ENCODE peak calls at places on chromosome 3, in eight cellular contexts. J is BJ; Y is spleen; X is GM06990; S is kidney epithelial cell; D is psoas muscle; L is CD8-positive, alpha-beta T cell; M is stomach. Z is an unnamed sample.
A peak's percentile ranks its signal among the peaks of the same experiment; 100 is the strongest.

GRCh38 chr3:127038476-127038875 is 55.6 kb downstream of the PLXNA1 start:
- DNase-seq in J (no peak), Y (no peak), X (no peak), S (no peak), D (peak; percentile 41), L (no peak), M (no peak), Z (no peak)

GRCh38 chr3:50210510-50211367 is 5.7 kb downstream of the SLC38A3 start:
- DNase-seq in J (no peak), Y (no peak), X (no peak), S (no peak), D (no peak), L (peak; percentile 13), M (no peak), Z (no peak)

GRCh38 chr3:61736506-61736905 is 175.1 kb downstream of the PTPRG start:
- DNase-seq in J (no peak), Y (no peak), X (no peak), S (no peak), D (no peak), L (no peak), M (no peak), Z (no peak)

GRCh38 chr3:170689218-170689874 is 103.5 kb upstream of the SLC7A14 start:
- DNase-seq in J (peak; percentile 81), Y (no peak), X (no peak), S (peak; percentile 71), D (peak; percentile 52), L (no peak), M (no peak), Z (peak; percentile 64)

GRCh38 chr3:72520690-72521308 is 327.4 kb downstream of the SHQ1 start:
- DNase-seq in J (peak; percentile 16), Y (no peak), X (peak; percentile 39), S (peak; percentile 80), D (no peak), L (no peak), M (no peak), Z (peak; percentile 75)

GRCh38 chr3:188061133-188061532 is 92.8 kb upstream of the LPP start:
- DNase-seq in J (no peak), Y (no peak), X (no peak), S (no peak), D (no peak), L (peak; percentile 44), M (no peak), Z (peak; percentile 75)

GRCh38 chr3:194871143-194871863 is 185.6 kb downstream of the FAM43A start:
- DNase-seq in J (peak; percentile 76), Y (peak; percentile 87), X (peak; percentile 37), S (no peak), D (peak; percentile 85), L (no peak), M (peak; percentile 57), Z (peak; percentile 86)

GRCh38 chr3:113751145-113751544 is 4.3 kb downstream of the ATP6V1A start:
- DNase-seq in J (no peak), Y (no peak), X (no peak), S (no peak), D (no peak), L (no peak), M (no peak), Z (no peak)

GRCh38 chr3:171240504-171240835 is 213.9 kb upstream of the SLC2A2 start:
- DNase-seq in J (no peak), Y (no peak), X (no peak), S (no peak), D (no peak), L (no peak), M (no peak), Z (no peak)

GRCh38 chr3:110248666-110249065 is 823.0 kb upstream of the NECTIN3 start:
- DNase-seq in J (no peak), Y (no peak), X (no peak), S (no peak), D (no peak), L (no peak), M (no peak), Z (peak; percentile 26)

GRCh38 chr3:153911111-153911510 is 210.1 kb upstream of the ARHGEF26 start:
- DNase-seq in J (no peak), Y (no peak), X (no peak), S (no peak), D (no peak), L (no peak), M (no peak), Z (no peak)

GRCh38 chr3:45546636-45547201 is 47.8 kb upstream of the LIMD1 start:
- DNase-seq in J (no peak), Y (no peak), X (no peak), S (no peak), D (no peak), L (no peak), M (no peak), Z (no peak)

GRCh38 chr3:25820816-25821486 is 31.1 kb downstream of the OXSM start:
- DNase-seq in J (no peak), Y (no peak), X (no peak), S (no peak), D (no peak), L (no peak), M (no peak), Z (no peak)

GRCh38 chr3:126338796-126339241 is 18.4 kb downstream of the KLF15 start:
- DNase-seq in J (no peak), Y (peak; percentile 65), X (no peak), S (no peak), D (peak; percentile 54), L (no peak), M (peak; percentile 24), Z (no peak)

GRCh38 chr3:180617049-180617448 is 15.1 kb downstream of the TTC14 start:
- DNase-seq in J (no peak), Y (no peak), X (no peak), S (no peak), D (no peak), L (no peak), M (no peak), Z (no peak)

GRCh38 chr3:73586628-73587027 is 38.1 kb downstream of the PDZRN3 start:
- DNase-seq in J (no peak), Y (no peak), X (no peak), S (no peak), D (no peak), L (no peak), M (no peak), Z (no peak)

GRCh38 chr3:134754768-134755559 is 40.1 kb upstream of the EPHB1 start:
- DNase-seq in J (no peak), Y (no peak), X (no peak), S (no peak), D (peak; percentile 72), L (no peak), M (peak; percentile 35), Z (peak; percentile 24)

GRCh38 chr3:43155464-43156121 is 49.7 kb upstream of the POMGNT2 start:
- DNase-seq in J (peak; percentile 28), Y (no peak), X (no peak), S (peak; percentile 16), D (peak; percentile 77), L (no peak), M (peak; percentile 60), Z (peak; percentile 78)

GRCh38 chr3:151431940-151432339 is 28.9 kb downstream of the IGSF10 start:
- DNase-seq in J (no peak), Y (no peak), X (no peak), S (peak; percentile 82), D (no peak), L (no peak), M (no peak), Z (peak; percentile 58)

GRCh38 chr3:71111784-71112440 is 471.6 kb downstream of the FOXP1 start:
- DNase-seq in J (no peak), Y (no peak), X (no peak), S (no peak), D (no peak), L (no peak), M (no peak), Z (peak; percentile 82)

DNA sequence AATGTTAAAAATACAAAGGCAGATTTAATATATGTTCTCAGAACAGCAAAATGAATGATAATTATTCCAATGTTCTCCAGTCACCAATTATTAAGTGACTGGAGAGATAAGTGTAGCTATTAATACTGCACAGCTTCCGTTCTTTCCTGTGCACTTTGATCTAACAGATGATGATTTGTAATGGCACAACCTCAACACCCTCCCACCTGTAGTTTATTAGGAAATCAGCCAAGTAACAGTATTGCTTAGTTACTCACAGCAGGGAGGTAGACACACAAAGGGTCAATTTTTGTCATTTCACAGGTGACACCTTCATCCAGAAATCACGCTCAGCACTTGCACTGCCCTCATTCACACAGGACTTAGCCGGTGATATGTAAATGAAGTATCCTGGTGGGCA is 688.1 kb downstream of the EPHA3 start:
- DNase-seq in J (no peak), Y (no peak), X (no peak), S (no peak), D (no peak), L (no peak), M (no peak), Z (no peak)
- H3K4me3 ChIP-seq in J (no peak overlapping the region), Y (no peak overlapping the region), X (no peak overlapping the region), S (no peak overlapping the region), D (no peak overlapping the region), L (no peak overlapping the region), M (no peak overlapping the region), Z (no peak overlapping the region)

GRCh38 chr3:80526153-80526552 is 758.4 kb upstream of the ROBO1 start:
- DNase-seq in J (no peak), Y (no peak), X (no peak), S (no peak), D (no peak), L (no peak), M (no peak), Z (no peak)
- TF ChIP-seq CTCF in J (no peak), Y (no peak), X (no peak), S (peak; percentile 27), D (no peak), L (no peak), M (no peak), Z (no peak)

DNA sequence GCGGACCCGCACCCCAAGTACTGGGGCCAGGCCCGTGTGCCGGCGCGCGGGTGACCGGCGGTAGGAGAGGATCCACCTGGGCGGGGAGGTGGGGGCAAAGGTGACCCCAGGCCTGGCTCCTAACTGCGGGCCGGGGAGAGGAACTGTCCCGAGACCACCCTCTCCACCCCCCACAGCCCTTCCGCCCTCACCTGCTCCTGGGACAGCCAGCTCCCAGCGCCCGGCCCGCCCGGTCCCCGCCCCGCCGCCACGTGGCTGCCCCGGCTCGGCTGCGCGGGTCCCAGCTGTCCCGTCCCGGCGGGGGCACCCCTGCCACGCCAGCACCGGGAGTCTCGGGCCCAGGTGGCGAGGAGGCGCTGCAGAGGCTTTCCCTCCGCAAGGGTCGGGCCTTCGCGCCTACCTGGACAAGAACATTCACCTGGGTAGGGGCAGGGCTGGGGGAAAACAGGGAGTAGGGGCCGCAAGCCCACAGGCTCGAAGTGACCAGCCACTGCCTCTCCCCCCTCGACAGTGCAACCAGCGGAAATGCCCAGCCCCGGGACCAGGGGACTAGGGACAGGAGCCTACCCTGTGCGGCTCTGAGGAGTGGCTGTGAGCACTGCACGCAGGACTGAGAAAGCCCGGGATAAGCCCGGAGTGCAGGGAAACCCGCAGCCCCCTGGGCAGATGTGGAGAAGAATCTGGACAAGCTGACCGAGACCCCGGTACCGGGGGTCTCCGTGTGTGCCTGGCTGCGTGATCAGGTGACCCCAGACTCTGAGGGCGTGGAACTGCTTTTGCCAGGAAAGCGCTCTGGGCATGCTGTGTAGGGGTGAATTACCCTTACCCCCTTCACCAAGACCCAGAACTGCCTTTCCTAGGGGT is at the start of gene SLC12A8:
- DNase-seq in J (no peak), Y (no peak), X (no peak), S (no peak), D (no peak), L (no peak), M (peak; percentile 41), Z (no peak)
- H3K4me3 ChIP-seq in J (peak within 1 kb of the TSS; percentile 28), Y (peak within 1 kb of the TSS; percentile 35), X (peak within 1 kb of the TSS; percentile 56), S (peak within 1 kb of the TSS; percentile 65), D (peak within 1 kb of the TSS; percentile 62), L (peak within 1 kb of the TSS; percentile 38), M (peak within 1 kb of the TSS; percentile 60), Z (peak within 1 kb of the TSS; percentile 54)

GRCh38 chr3:94098487-94098886 is 35.6 kb downstream of the NSUN3 start:
- DNase-seq in J (no peak), Y (no peak), X (no peak), S (peak; percentile 4), D (no peak), L (no peak), M (no peak), Z (peak; percentile 51)
- TF ChIP-seq CTCF in J (no peak), Y (no peak), X (no peak), S (no peak), D (no peak), L (no peak), M (no peak), Z (no peak)

Z was measured in fibroblast of villous mesenchyme.